ENCODE peak calls at places on chromosomes 2 and 18, in five cellular contexts. One of them, this sample, is unnamed.

GRCh38 chr2:160387558-160388262 is 105.9 kb downstream of the RBMS1 start:
- DNase-seq in CD8-positive, alpha-beta T cell: no peak
- DNase-seq in transverse colon: peak; percentile 53
- DNase-seq in HS-27A: no peak
- DNase-seq in NCI-H1417 treated with DMSO at 0.1 percent for 48 hours: no peak
- DNase-seq in this sample: no peak

GRCh38 chr2:40148344-40148743 is 303.5 kb downstream of the SLC8A1 start:
- DNase-seq in CD8-positive, alpha-beta T cell: no peak
- DNase-seq in transverse colon: no peak
- DNase-seq in HS-27A: no peak
- DNase-seq in NCI-H1417 treated with DMSO at 0.1 percent for 48 hours: no peak
- DNase-seq in this sample: no peak

GRCh38 chr18:25669741-25670140 is 317.8 kb upstream of the ZNF521 start:
- DNase-seq in CD8-positive, alpha-beta T cell: no peak
- DNase-seq in transverse colon: no peak
- DNase-seq in HS-27A: no peak
- DNase-seq in NCI-H1417 treated with DMSO at 0.1 percent for 48 hours: no peak
- DNase-seq in this sample: no peak

GRCh38 chr2:24508878-24509277 is 17.8 kb downstream of the NCOA1 start:
- DNase-seq in CD8-positive, alpha-beta T cell: no peak
- DNase-seq in transverse colon: no peak
- DNase-seq in HS-27A: no peak
- DNase-seq in NCI-H1417 treated with DMSO at 0.1 percent for 48 hours: no peak
- DNase-seq in this sample: no peak

GRCh38 chr2:64636105-64636873 is 17.4 kb downstream of the SERTAD2 start:
- DNase-seq in CD8-positive, alpha-beta T cell: no peak
- DNase-seq in transverse colon: no peak
- DNase-seq in HS-27A: no peak
- DNase-seq in NCI-H1417 treated with DMSO at 0.1 percent for 48 hours: no peak
- DNase-seq in this sample: no peak

GRCh38 chr2:46963961-46964673 is 48.5 kb upstream of the MCFD2 start:
- DNase-seq in CD8-positive, alpha-beta T cell: no peak
- DNase-seq in transverse colon: no peak
- DNase-seq in HS-27A: no peak
- DNase-seq in NCI-H1417 treated with DMSO at 0.1 percent for 48 hours: no peak
- DNase-seq in this sample: no peak

GRCh38 chr2:189363559-189363958 is 77.7 kb upstream of the WDR75 start:
- DNase-seq in CD8-positive, alpha-beta T cell: no peak
- DNase-seq in transverse colon: no peak
- DNase-seq in HS-27A: no peak
- DNase-seq in NCI-H1417 treated with DMSO at 0.1 percent for 48 hours: no peak
- DNase-seq in this sample: no peak

GRCh38 chr2:133415210-133415876 is 152.9 kb downstream of the NCKAP5 start:
- DNase-seq in CD8-positive, alpha-beta T cell: no peak
- DNase-seq in transverse colon: no peak
- DNase-seq in HS-27A: no peak
- DNase-seq in NCI-H1417 treated with DMSO at 0.1 percent for 48 hours: no peak
- DNase-seq in this sample: no peak

GRCh38 chr2:55109219-55109891 is 59.1 kb upstream of the RTN4 start:
- DNase-seq in CD8-positive, alpha-beta T cell: no peak
- DNase-seq in transverse colon: peak; percentile 22
- DNase-seq in HS-27A: peak; percentile 76
- DNase-seq in NCI-H1417 treated with DMSO at 0.1 percent for 48 hours: peak; percentile 47
- DNase-seq in this sample: no peak

GRCh38 chr2:215290980-215291599 is 20.8 kb upstream of the ATIC start:
- DNase-seq in CD8-positive, alpha-beta T cell: no peak
- DNase-seq in transverse colon: no peak
- DNase-seq in HS-27A: no peak
- DNase-seq in NCI-H1417 treated with DMSO at 0.1 percent for 48 hours: no peak
- DNase-seq in this sample: no peak

GRCh38 chr2:239212121-239212520 is 188.7 kb downstream of the HDAC4 start:
- DNase-seq in CD8-positive, alpha-beta T cell: no peak
- DNase-seq in transverse colon: no peak
- DNase-seq in HS-27A: no peak
- DNase-seq in NCI-H1417 treated with DMSO at 0.1 percent for 48 hours: no peak
- DNase-seq in this sample: no peak

GRCh38 chr2:137677466-137677865 is 286.8 kb upstream of the HNMT start:
- DNase-seq in CD8-positive, alpha-beta T cell: no peak
- DNase-seq in transverse colon: no peak
- DNase-seq in HS-27A: no peak
- DNase-seq in NCI-H1417 treated with DMSO at 0.1 percent for 48 hours: no peak
- DNase-seq in this sample: peak; percentile 33

GRCh38 chr2:1641498-1641897 is 102.8 kb downstream of the PXDN start:
- DNase-seq in CD8-positive, alpha-beta T cell: no peak
- DNase-seq in transverse colon: no peak
- DNase-seq in HS-27A: no peak
- DNase-seq in NCI-H1417 treated with DMSO at 0.1 percent for 48 hours: no peak
- DNase-seq in this sample: no peak

GRCh38 chr18:33781429-33781828 is 203.4 kb downstream of the ASXL3 start:
- DNase-seq in CD8-positive, alpha-beta T cell: no peak
- DNase-seq in transverse colon: no peak
- DNase-seq in HS-27A: no peak
- DNase-seq in NCI-H1417 treated with DMSO at 0.1 percent for 48 hours: no peak
- DNase-seq in this sample: no peak

GRCh38 chr2:41199320-41199719 is 747.4 kb upstream of the SLC8A1 start:
- DNase-seq in CD8-positive, alpha-beta T cell: no peak
- DNase-seq in transverse colon: no peak
- DNase-seq in HS-27A: no peak
- DNase-seq in NCI-H1417 treated with DMSO at 0.1 percent for 48 hours: peak; percentile 20
- DNase-seq in this sample: no peak

GRCh38 chr2:216492951-216493685 is 5.5 kb upstream of the RPL37A start:
- DNase-seq in CD8-positive, alpha-beta T cell: no peak
- DNase-seq in transverse colon: no peak
- DNase-seq in HS-27A: no peak
- DNase-seq in NCI-H1417 treated with DMSO at 0.1 percent for 48 hours: no peak
- DNase-seq in this sample: no peak

GRCh38 chr2:39301352-39301751 is 57.6 kb upstream of the CDKL4 start:
- DNase-seq in CD8-positive, alpha-beta T cell: no peak
- DNase-seq in transverse colon: no peak
- DNase-seq in HS-27A: no peak
- DNase-seq in NCI-H1417 treated with DMSO at 0.1 percent for 48 hours: no peak
- DNase-seq in this sample: no peak

GRCh38 chr2:141703506-141703905 is 427.3 kb downstream of the LRP1B start:
- DNase-seq in CD8-positive, alpha-beta T cell: no peak
- DNase-seq in transverse colon: no peak
- DNase-seq in HS-27A: no peak
- DNase-seq in NCI-H1417 treated with DMSO at 0.1 percent for 48 hours: no peak
- DNase-seq in this sample: no peak

GRCh38 chr18:11005528-11005927 is 143.8 kb downstream of the PIEZO2 start:
- DNase-seq in CD8-positive, alpha-beta T cell: no peak
- DNase-seq in transverse colon: peak; percentile 16
- DNase-seq in HS-27A: peak; percentile 72
- DNase-seq in NCI-H1417 treated with DMSO at 0.1 percent for 48 hours: no peak
- DNase-seq in this sample: no peak

GRCh38 chr2:43220982-43221659 is 5.3 kb downstream of the ZFP36L2 start:
- DNase-seq in CD8-positive, alpha-beta T cell: peak; percentile 72
- DNase-seq in transverse colon: peak; percentile 78
- DNase-seq in HS-27A: no peak
- DNase-seq in NCI-H1417 treated with DMSO at 0.1 percent for 48 hours: no peak
- DNase-seq in this sample: peak; percentile 20